ENCODE peak calls at places on chromosomes 3 and 15, in seven cellular contexts. S is kidney epithelial cell; M is KBM-7; L is IMR-90; C is Peyer's patch; Y is activated CD4-positive, alpha-beta T cell treated with anti-CD3 and anti-CD28 coated beads for 24 hours; Z is H54. W is an unnamed sample.
A peak's percentile ranks its signal among the peaks of the same experiment; 100 is the strongest.

GRCh38 chr15:68186671-68187397 is 18.3 kb downstream of the CALML4 start:
- DNase-seq in Z (no peak), L (peak; percentile 87), C (no peak), Y (no peak), S (no peak), M (no peak), W (no peak)

GRCh38 chr15:31150732-31151212 is 49.2 kb upstream of the TRPM1 start:
- DNase-seq in S (no peak), Y (no peak), C (no peak), M (peak; percentile 12), L (no peak), Z (no peak), W (peak; percentile 95)

GRCh38 chr15:63434567-63435219 is 53.0 kb upstream of the CA12 start:
- DNase-seq in C (no peak), S (no peak), Z (no peak), Y (no peak), M (no peak), L (no peak), W (no peak)

GRCh38 chr15:48678851-48679250 is 33.3 kb upstream of the FBN1 start:
- DNase-seq in S (no peak), M (no peak), Z (no peak), Y (no peak), C (no peak), L (no peak), W (no peak)

GRCh38 chr3:110733045-110733444 is 338.6 kb upstream of the NECTIN3 start:
- DNase-seq in L (no peak), C (no peak), Y (no peak), S (no peak), M (no peak), Z (no peak), W (no peak)

GRCh38 chr15:31304736-31305365 is 21.8 kb upstream of the KLF13 start:
- DNase-seq in C (peak; percentile 37), L (no peak), M (peak; percentile 13), Z (no peak), S (no peak), Y (no peak), W (no peak)

GRCh38 chr3:129061077-129061887 is 703 bp downstream of the GP9 start:
- DNase-seq in Z (no peak), Y (no peak), M (no peak), S (no peak), C (no peak), L (no peak), W (no peak)

GRCh38 chr3:30286007-30286669 is 320.3 kb upstream of the TGFBR2 start:
- DNase-seq in S (peak; percentile 92), C (peak; percentile 67), Z (no peak), M (peak; percentile 50), Y (no peak), L (peak; percentile 88), W (peak; percentile 70)

W was measured in epithelial cell of prostate.